ENCODE peak calls at places on chromosomes 13 and 19, in eight cellular contexts. I is CD8-positive, alpha-beta T cell; V is heart left ventricle; Q is fibroblast of lung; K is AG10803; X is right lobe of liver; C is uterus; D is A549. W is an unnamed sample.

GRCh38 chr13:59261928-59262488 is 901.7 kb downstream of the DIAPH3 start:
- DNase-seq in K (no peak), V (no peak), Q (no peak), I (no peak), X (no peak), C (no peak), D (no peak), W (no peak)

GRCh38 chr19:48629599-48630288 is 7.4 kb downstream of the DBP start:
- DNase-seq in K (no peak), D (no peak), V (peak), I (no peak), C (peak), X (peak), Q (peak), W (no peak)

GRCh38 chr13:39407786-39408185 is 195.2 kb downstream of the LHFPL6 start:
- DNase-seq in Q (no peak), C (no peak), D (no peak), V (no peak), K (no peak), X (no peak), I (no peak), W (no peak)

GRCh38 chr13:103142091-103142594 is 75.9 kb upstream of the SLC10A2 start:
- DNase-seq in C (no peak), X (no peak), Q (no peak), V (no peak), K (no peak), I (no peak), D (no peak), W (no peak)

GRCh38 chr13:29763426-29764180 is 86.8 kb downstream of the UBL3 start:
- DNase-seq in C (no peak), V (no peak), X (no peak), I (no peak), K (no peak), D (no peak), Q (no peak), W (no peak)

GRCh38 chr13:49354719-49355118 is 89.1 kb downstream of the CAB39L start:
- DNase-seq in C (no peak), K (peak), D (no peak), Q (no peak), V (no peak), I (no peak), X (no peak), W (no peak)

GRCh38 chr13:114148521-114148855 is 16.1 kb upstream of the RASA3 start:
- DNase-seq in X (no peak), K (no peak), I (peak), V (no peak), D (no peak), C (no peak), Q (no peak), W (no peak)

GRCh38 chr13:37656247-37656940 is 57.8 kb upstream of the POSTN start:
- DNase-seq in X (no peak), Q (peak), C (no peak), D (peak), V (no peak), K (peak), I (no peak), W (peak)

GRCh38 chr19:46618670-46619231 is 6.1 kb downstream of the PTGIR start:
- DNase-seq in I (no peak), Q (no peak), K (peak), X (no peak), D (no peak), C (no peak), V (no peak), W (no peak)

GRCh38 chr13:113854238-113855011 is 9.5 kb downstream of the GAS6 start:
- DNase-seq in D (no peak), K (peak), V (peak), I (no peak), Q (peak), X (no peak), C (peak), W (no peak)

GRCh38 chr13:113860051-113860471 is 3.8 kb downstream of the GAS6 start:
- DNase-seq in Q (no peak), V (no peak), K (no peak), D (no peak), C (no peak), X (no peak), I (no peak), W (no peak)

GRCh38 chr19:11963566-11964355 is 1.1 kb upstream of the ZNF763 start:
- DNase-seq in Q (peak), X (peak), V (peak), D (no peak), C (peak), I (peak), K (peak), W (peak)

GRCh38 chr13:25190256-25190655 is 18.2 kb upstream of the AMER2 start:
- DNase-seq in X (no peak), Q (no peak), K (no peak), D (no peak), I (no peak), V (no peak), C (no peak), W (no peak)

GRCh38 chr19:55446060-55446459 is 3.0 kb upstream of the SHISA7 start:
- DNase-seq in C (no peak), V (no peak), I (no peak), D (no peak), Q (no peak), K (no peak), X (no peak), W (no peak)

GRCh38 chr19:55702131-55702627 is 27.2 kb downstream of the EPN1 start:
- DNase-seq in Q (no peak), K (no peak), I (no peak), V (no peak), D (no peak), X (no peak), C (no peak), W (no peak)

GRCh38 chr13:29589234-29589633 is 6.3 kb downstream of the SLC7A1 start:
- DNase-seq in I (no peak), K (peak), V (peak), Q (peak), C (no peak), X (no peak), D (no peak), W (peak)

GRCh38 chr13:36054041-36054440 is 77.1 kb downstream of the DCLK1 start:
- DNase-seq in D (no peak), C (no peak), Q (no peak), K (no peak), I (no peak), V (no peak), X (no peak), W (no peak)

GRCh38 chr19:36169084-36169760 is 17.0 kb upstream of the COX7A1 start:
- DNase-seq in C (peak), Q (no peak), X (no peak), I (no peak), K (no peak), D (no peak), V (peak), W (no peak)

GRCh38 chr13:33745370-33746324 is 72.3 kb upstream of the RFC3 start:
- DNase-seq in K (no peak), I (no peak), D (no peak), Q (no peak), X (no peak), C (no peak), V (no peak), W (no peak)

GRCh38 chr19:3601021-3601420 is 5.7 kb downstream of the TBXA2R start:
- DNase-seq in V (no peak), Q (no peak), I (no peak), D (no peak), X (no peak), C (no peak), K (no peak), W (no peak)
- TF ChIP-seq CTCF in V (no peak), Q (no peak), I (no peak), D (no peak), X (no peak), C (no peak), K (no peak), W (no peak)

GRCh38 chr19:43626838-43627237 is 7.4 kb upstream of the ZNF428 start:
- DNase-seq in V (no peak), Q (no peak), D (no peak), I (no peak), K (no peak), C (no peak), X (no peak), W (no peak)

GRCh38 chr19:43625918-43626579 is 6.6 kb upstream of the ZNF428 start:
- DNase-seq in K (no peak), V (no peak), C (no peak), D (peak), X (no peak), I (no peak), Q (no peak), W (no peak)

GRCh38 chr19:43622956-43623355 is 3.5 kb upstream of the ZNF428 start:
- DNase-seq in I (no peak), K (no peak), C (no peak), V (no peak), X (no peak), D (no peak), Q (no peak), W (no peak)

GRCh38 chr19:43623889-43624670 is 4.7 kb upstream of the ZNF428 start:
- DNase-seq in I (no peak), X (no peak), K (no peak), D (peak), C (no peak), Q (no peak), V (no peak), W (no peak)

GRCh38 chr19:43624933-43625332 is 5.5 kb upstream of the ZNF428 start:
- DNase-seq in I (peak), Q (no peak), V (no peak), K (no peak), C (no peak), X (peak), D (no peak), W (no peak)
- TF ChIP-seq CTCF in I (peak), Q (no peak), V (no peak), K (no peak), C (no peak), X (no peak), D (no peak), W (no peak)

DNA sequence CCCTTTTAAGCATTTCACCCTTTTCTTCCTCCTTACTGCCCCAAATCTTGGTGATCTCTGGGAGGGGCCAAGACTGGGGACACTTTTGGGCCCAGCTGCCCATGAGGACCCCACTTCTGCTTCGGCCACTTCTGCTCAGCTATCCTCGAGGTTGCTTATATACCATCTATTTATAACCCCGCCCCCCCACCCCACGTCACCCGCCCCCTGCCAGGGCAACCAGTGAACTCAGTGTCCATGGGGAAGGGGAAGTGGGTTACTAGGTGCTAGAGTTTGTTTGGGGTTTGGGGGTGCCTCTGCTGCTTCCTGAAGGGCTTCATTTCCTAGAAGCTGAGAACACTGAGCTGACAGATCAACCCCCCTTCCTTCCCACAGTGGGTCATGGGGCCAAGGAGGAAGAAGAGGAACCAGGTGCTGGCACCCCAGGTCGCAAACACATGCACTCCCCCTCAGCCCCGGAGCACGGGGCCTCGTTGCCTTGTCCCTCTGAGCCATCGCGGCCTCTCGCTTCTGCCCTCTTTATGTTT is 6.1 kb upstream of the ADGRE5 start:
- DNase-seq in X (peak), V (peak), C (peak), D (no peak), Q (no peak), K (no peak), I (peak), W (no peak)
- TF ChIP-seq CTCF in X (no peak), V (no peak), C (no peak), D (no peak), Q (no peak), K (no peak), I (no peak), W (no peak)

DNA sequence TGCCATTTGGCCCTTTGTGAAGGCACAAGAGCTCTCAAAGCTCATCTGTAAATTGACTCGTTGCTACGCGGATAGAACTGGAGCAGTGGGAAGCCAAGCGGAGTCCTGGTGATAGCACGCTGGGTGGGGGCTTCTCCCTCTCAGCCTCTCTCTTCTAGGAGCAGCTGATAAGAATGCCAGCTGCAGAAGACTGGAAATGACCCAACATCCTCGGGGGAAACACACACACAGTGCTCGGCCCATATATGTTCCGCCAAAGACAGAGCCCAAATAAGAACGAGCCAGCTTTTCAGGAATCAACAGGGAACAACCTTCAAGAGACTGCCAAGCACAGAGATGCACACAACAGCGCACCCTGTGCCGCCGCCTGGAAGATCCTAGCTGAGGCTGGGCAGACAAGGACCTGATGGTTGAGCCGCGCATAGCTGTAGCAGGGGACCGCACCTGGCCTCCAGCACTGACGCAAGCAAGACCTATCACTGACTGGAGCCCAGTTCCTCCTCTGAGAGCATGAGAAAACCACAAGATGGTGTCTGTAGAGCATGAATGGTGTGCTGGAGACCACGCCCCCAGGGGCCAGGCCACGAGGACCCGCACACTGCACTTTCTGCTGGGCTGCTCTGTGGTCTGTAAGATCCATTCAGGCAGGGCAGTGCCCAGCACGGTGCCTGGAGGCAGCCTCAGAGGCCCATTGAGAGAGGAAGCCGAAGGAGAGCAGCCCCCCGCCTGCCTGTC is 16.0 kb upstream of the SLC35E1 start:
- DNase-seq in D (no peak), Q (peak), I (peak), X (no peak), V (no peak), K (no peak), C (no peak), W (no peak)
- TF ChIP-seq CTCF in D (no peak), Q (no peak), I (no peak), X (no peak), V (no peak), K (no peak), C (no peak), W (no peak)

GRCh38 chr19:33176670-33177416 is 17.3 kb upstream of the LRP3 start:
- DNase-seq in D (peak), X (peak), Q (peak), I (peak), K (peak), C (peak), V (peak), W (peak)
- TF ChIP-seq CTCF in D (no peak), X (peak), Q (peak), I (no peak), K (peak), C (peak), V (no peak), W (no peak)

GRCh38 chr19:23070353-23070781 is 46.5 kb upstream of the ZNF730 start:
- DNase-seq in K (peak), C (peak), X (no peak), Q (peak), I (no peak), V (peak), D (no peak), W (no peak)
- TF ChIP-seq CTCF in K (peak), C (peak), X (peak), Q (peak), I (no peak), V (peak), D (no peak), W (peak)

GRCh38 chr19:14580623-14581237 is 2.2 kb upstream of the CLEC17A start:
- DNase-seq in X (no peak), D (no peak), C (no peak), K (no peak), Q (no peak), I (no peak), V (no peak), W (no peak)
- TF ChIP-seq CTCF in X (no peak), D (no peak), C (no peak), K (no peak), Q (no peak), I (no peak), V (no peak), W (peak)

GRCh38 chr13:83709751-83710515 is 172.3 kb downstream of the SLITRK1 start:
- DNase-seq in X (no peak), V (no peak), C (no peak), K (no peak), D (no peak), Q (no peak), I (no peak), W (peak)
- TF ChIP-seq CTCF in X (no peak), V (no peak), C (no peak), K (no peak), D (no peak), Q (no peak), I (no peak), W (no peak)

DNA sequence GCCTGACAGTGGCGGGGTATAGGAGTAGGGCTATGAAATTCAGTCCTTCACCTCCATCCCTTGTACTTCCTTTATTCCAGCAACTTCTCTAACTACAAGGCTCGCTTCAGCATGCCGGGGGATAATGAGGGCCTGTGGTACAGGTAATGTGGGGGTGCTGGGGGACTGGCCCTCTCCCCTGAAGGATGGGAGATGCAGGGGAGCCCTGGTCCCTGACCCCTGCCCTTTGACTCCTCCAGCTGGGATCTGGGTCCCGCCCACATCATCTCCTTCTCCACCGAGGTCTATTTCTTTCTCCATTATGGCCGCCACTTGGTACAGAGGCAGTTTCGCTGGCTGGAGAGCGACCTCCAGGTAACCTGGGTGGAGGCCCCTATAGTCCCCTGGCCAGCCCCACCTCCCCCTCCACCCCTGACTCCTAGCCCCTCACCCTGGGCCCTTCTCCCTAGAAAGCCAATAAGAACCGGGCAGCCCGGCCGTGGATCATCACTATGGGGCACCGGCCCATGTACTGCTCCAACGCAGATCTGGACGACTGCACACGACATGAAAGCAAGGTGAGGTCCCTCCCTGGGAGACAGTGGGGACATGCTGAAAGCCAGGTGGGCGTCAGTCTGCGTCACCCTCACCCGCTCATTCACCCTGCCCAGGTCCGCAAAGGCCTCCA is 16.5 kb downstream of the ACP7 start:
- DNase-seq in K (no peak), V (no peak), C (no peak), I (no peak), Q (no peak), X (no peak), D (no peak), W (no peak)
- TF ChIP-seq CTCF in K (no peak), V (no peak), C (no peak), I (no peak), Q (no peak), X (no peak), D (no peak), W (no peak)